ENCODE peak calls at places on chromosomes 5 and 9, in ten cellular contexts. F is mammary epithelial cell, I is GM23248, H is HCT116, J is ovary, G is endodermal cell, D is astrocyte, C is GM23338, X is kidney, A is aorta. K is an unnamed sample.

GRCh38 chr9:23308114-23308513 is 517.9 kb downstream of the ELAVL2 start:
- DNase-seq in F (no peak), I (peak; percentile 0), H (no peak), J (no peak), G (no peak), D (no peak), C (no peak), X (no peak), A (no peak), K (no peak)

GRCh38 chr9:110241491-110242321 is 14.6 kb downstream of the TXN start:
- DNase-seq in F (peak; percentile 44), I (peak; percentile 37), H (no peak), J (no peak), G (peak; percentile 51), D (no peak), C (no peak), X (no peak), A (no peak), K (no peak)

GRCh38 chr9:111959468-111959941 is 62.9 kb downstream of the UGCG start:
- DNase-seq in F (peak; percentile 99), I (peak; percentile 98), H (peak; percentile 19), J (no peak), G (no peak), D (peak; percentile 92), C (no peak), X (peak; percentile 87), A (no peak), K (peak; percentile 81)

GRCh38 chr9:86707932-86708510 is 239.3 kb downstream of the GAS1 start:
- DNase-seq in F (no peak), I (no peak), H (no peak), J (no peak), G (no peak), D (no peak), C (no peak), X (no peak), A (no peak), K (no peak)

GRCh38 chr9:134764870-134765269 is 115.7 kb upstream of the FCN2 start:
- DNase-seq in F (no peak), I (no peak), H (no peak), J (no peak), G (no peak), D (no peak), C (no peak), X (no peak), A (no peak), K (no peak)

GRCh38 chr5:132426525-132427138 is 57.1 kb downstream of the SLC22A5 start:
- DNase-seq in F (peak; percentile 95), I (peak; percentile 97), H (no peak), J (peak; percentile 58), G (peak; percentile 87), D (peak; percentile 94), C (peak; percentile 73), X (peak; percentile 92), A (peak; percentile 92), K (peak; percentile 90)

GRCh38 chr9:112447283-112447761 is 39.3 kb upstream of the KIAA1958 start:
- DNase-seq in F (peak; percentile 56), I (peak; percentile 90), H (no peak), J (no peak), G (no peak), D (peak; percentile 26), C (no peak), X (no peak), A (no peak), K (no peak)

GRCh38 chr9:38682713-38683112 is 37.2 kb downstream of the FAM240B start:
- DNase-seq in F (peak; percentile 89), I (peak; percentile 64), H (peak; percentile 67), J (no peak), G (peak; percentile 61), D (peak; percentile 93), C (peak; percentile 76), X (no peak), A (no peak), K (peak; percentile 36)

GRCh38 chr5:53350408-53350807 is 130.0 kb upstream of the FST start:
- DNase-seq in F (no peak), I (no peak), H (no peak), J (no peak), G (no peak), D (no peak), C (no peak), X (no peak), A (no peak), K (no peak)

GRCh38 chr5:144951001-144951400 is 780.3 kb downstream of the KCTD16 start:
- DNase-seq in F (no peak), I (no peak), H (no peak), J (no peak), G (no peak), D (no peak), C (no peak), X (no peak), A (no peak), K (no peak)

GRCh38 chr9:121736964-121737462 is 85.6 kb downstream of the DAB2IP start:
- DNase-seq in F (no peak), I (peak; percentile 33), H (no peak), J (peak; percentile 75), G (peak; percentile 92), D (no peak), C (peak; percentile 88), X (peak; percentile 89), A (no peak), K (no peak)

GRCh38 chr5:149878371-149878770 is 66.2 kb downstream of the PDE6A start:
- DNase-seq in F (no peak), I (no peak), H (no peak), J (no peak), G (no peak), D (no peak), C (no peak), X (no peak), A (no peak), K (no peak)

GRCh38 chr5:94469889-94470288 is 148.5 kb downstream of the KIAA0825 start:
- DNase-seq in F (no peak), I (peak; percentile 86), H (peak; percentile 6), J (no peak), G (no peak), D (peak; percentile 46), C (no peak), X (no peak), A (no peak), K (no peak)

GRCh38 chr5:36398137-36398536 is 96.4 kb upstream of the RANBP3L start:
- DNase-seq in F (peak; percentile 19), I (peak; percentile 56), H (peak; percentile 28), J (no peak), G (no peak), D (peak; percentile 60), C (peak; percentile 30), X (no peak), A (no peak), K (no peak)

GRCh38 chr5:57989378-57989777 is 470.5 kb downstream of the PLK2 start:
- DNase-seq in F (peak; percentile 61), I (peak; percentile 41), H (no peak), J (no peak), G (no peak), D (peak; percentile 45), C (no peak), X (no peak), A (no peak), K (no peak)

GRCh38 chr5:135028791-135029467 is 5.1 kb downstream of the PITX1 start:
- DNase-seq in F (no peak), I (no peak), H (no peak), J (no peak), G (peak; percentile 87), D (no peak), C (peak; percentile 79), X (peak; percentile 65), A (no peak), K (no peak)

GRCh38 chr5:135027699-135028615 is 6.1 kb downstream of the PITX1 start:
- DNase-seq in F (no peak), I (no peak), H (no peak), J (no peak), G (peak; percentile 71), D (no peak), C (peak; percentile 52), X (peak; percentile 65), A (no peak), K (no peak)

GRCh38 chr5:135030691-135031145 is 3.3 kb downstream of the PITX1 start:
- DNase-seq in F (no peak), I (no peak), H (no peak), J (no peak), G (no peak), D (no peak), C (peak; percentile 67), X (peak; percentile 51), A (no peak), K (no peak)

GRCh38 chr5:135030123-135030517 is 3.9 kb downstream of the PITX1 start:
- DNase-seq in F (no peak), I (no peak), H (no peak), J (no peak), G (peak; percentile 60), D (no peak), C (no peak), X (peak; percentile 26), A (no peak), K (no peak)

GRCh38 chr5:135029468-135030122 is 4.4 kb downstream of the PITX1 start:
- DNase-seq in F (no peak), I (no peak), H (no peak), J (no peak), G (no peak), D (no peak), C (no peak), X (no peak), A (no peak), K (no peak)
- H3K4me3 ChIP-seq in F (no peak overlapping the region), I (no peak overlapping the region), H (no peak overlapping the region), J (no peak overlapping the region), G (no peak overlapping the region), D (no peak overlapping the region), C (peak overlapping the region; percentile 52), X (no peak overlapping the region), A (no peak overlapping the region), K (no peak overlapping the region)

DNA sequence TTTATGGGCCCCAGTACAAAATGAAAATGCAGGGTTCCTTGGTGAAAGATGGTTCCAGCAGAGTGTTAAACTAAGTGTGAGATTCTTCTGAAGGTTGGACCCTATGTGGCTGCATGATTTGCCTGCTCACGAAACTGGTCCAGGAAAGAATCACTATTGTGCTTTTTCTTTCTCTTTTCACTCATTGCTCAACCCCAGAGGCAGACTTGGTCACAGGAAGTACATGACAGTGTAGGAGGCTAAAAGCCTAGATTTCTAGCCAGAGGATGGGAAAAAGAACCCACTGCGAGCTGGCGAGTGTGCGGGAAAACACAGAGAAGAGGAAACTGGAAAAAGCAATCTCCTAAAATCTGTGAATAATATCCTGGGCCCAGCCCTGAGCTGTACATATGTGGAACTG is 18.6 kb downstream of the SLC36A2 start:
- DNase-seq in F (no peak), I (no peak), H (no peak), J (no peak), G (no peak), D (no peak), C (no peak), X (no peak), A (no peak), K (no peak)
- H3K4me1 ChIP-seq in F (no peaks in the 10 kb centered on the region), I (no peaks in the 10 kb centered on the region), H (no peaks in the 10 kb centered on the region), J (no peaks in the 10 kb centered on the region), G (no peaks in the 10 kb centered on the region), D (no peaks in the 10 kb centered on the region), C (no peaks in the 10 kb centered on the region), X (no peaks in the 10 kb centered on the region), A (no peaks in the 10 kb centered on the region), K (no peaks in the 10 kb centered on the region)

GRCh38 chr5:124859027-124859426 is 112.6 kb upstream of the ZNF608 start:
- DNase-seq in F (no peak), I (peak; percentile 21), H (no peak), J (no peak), G (no peak), D (no peak), C (no peak), X (no peak), A (no peak), K (peak; percentile 62)
- H3K4me3 ChIP-seq in F (no peak overlapping the region), I (no peak overlapping the region), H (no peak overlapping the region), J (no peak overlapping the region), G (no peak overlapping the region), D (no peak overlapping the region), C (no peak overlapping the region), X (no peak overlapping the region), A (no peak overlapping the region), K (no peak overlapping the region)

GRCh38 chr9:37414503-37414943 is 8.0 kb upstream of the GRHPR start:
- DNase-seq in F (no peak), I (no peak), H (no peak), J (no peak), G (peak; percentile 58), D (no peak), C (no peak), X (no peak), A (no peak), K (no peak)
- H3K4me1 ChIP-seq in F (peaks cover 46% of the 10 kb centered on the region), I (peaks cover 15% of the 10 kb centered on the region), H (no peaks in the 10 kb centered on the region), J (no peaks in the 10 kb centered on the region), G (no peaks in the 10 kb centered on the region), D (peaks cover 8% of the 10 kb centered on the region), C (peaks cover 20% of the 10 kb centered on the region), X (peaks cover 24% of the 10 kb centered on the region), A (no peaks in the 10 kb centered on the region), K (peaks cover 16% of the 10 kb centered on the region)

K was measured in right atrium auricular region.